ENCODE peak calls at places on chromosomes 1 and 21, in ten cellular contexts. L is astrocyte of the spinal cord; M is CD8-positive, alpha-beta T cell; G is AG09319; B is stromal cell of bone marrow; Q is GM18507; X is nucleus accumbens; C is epithelial cell of proximal tubule; T is coronary artery; N is ovary. H is an unnamed sample.

GRCh38 chr1:233543338-233544255 is 70.3 kb upstream of the KCNK1 start:
- DNase-seq in X (peak), B (peak), T (no peak), N (peak), M (no peak), L (peak), C (peak), Q (no peak), G (peak), H (no peak)

GRCh38 chr1:58047265-58047858 is 499.2 kb downstream of the OMA1 start:
- DNase-seq in C (no peak), X (no peak), G (no peak), Q (peak), N (no peak), T (no peak), L (no peak), M (no peak), B (no peak), H (no peak)

GRCh38 chr1:153794671-153795324 is 19.6 kb downstream of the SLC27A3 start:
- DNase-seq in T (no peak), B (no peak), Q (no peak), N (peak), M (no peak), L (no peak), G (no peak), X (no peak), C (no peak), H (no peak)

GRCh38 chr1:42334240-42335049 is 590 bp downstream of the FOXJ3 start:
- DNase-seq in M (peak), C (no peak), X (peak), L (peak), T (peak), G (no peak), B (no peak), Q (no peak), N (peak), H (peak)

GRCh38 chr1:24743404-24744211 is 1.6 kb upstream of the CLIC4 start:
- DNase-seq in L (peak), C (no peak), X (no peak), B (peak), Q (peak), N (no peak), T (no peak), M (no peak), G (peak), H (no peak)

GRCh38 chr1:97930472-97930871 is 9.6 kb upstream of the DPYD start:
- DNase-seq in Q (no peak), T (no peak), N (no peak), B (no peak), C (no peak), X (no peak), G (no peak), M (no peak), L (no peak), H (no peak)

GRCh38 chr1:212355230-212355969 is 59.3 kb downstream of the PACC1 start:
- DNase-seq in C (no peak), N (no peak), M (no peak), G (no peak), L (no peak), T (no peak), B (peak), X (no peak), Q (no peak), H (no peak)

GRCh38 chr1:200973937-200974657 is 49.4 kb downstream of the KIF21B start:
- DNase-seq in N (no peak), T (no peak), L (no peak), B (no peak), X (no peak), G (no peak), M (no peak), C (no peak), Q (no peak), H (no peak)

GRCh38 chr1:16085521-16085920 is 12.1 kb upstream of the FAM131C start:
- DNase-seq in M (no peak), Q (no peak), X (no peak), B (no peak), L (no peak), N (no peak), G (no peak), T (peak), C (no peak), H (no peak)

GRCh38 chr1:235275223-235275622 is 52.8 kb downstream of the ARID4B start:
- DNase-seq in M (no peak), G (no peak), Q (peak), N (no peak), X (no peak), B (no peak), L (no peak), T (no peak), C (no peak), H (no peak)

GRCh38 chr1:20386682-20387081 is 96.0 kb downstream of the VWA5B1 start:
- DNase-seq in T (no peak), B (no peak), X (peak), Q (no peak), L (no peak), C (no peak), N (no peak), G (no peak), M (no peak), H (peak)

GRCh38 chr1:29520571-29521437 is 284.5 kb downstream of the PTPRU start:
- DNase-seq in N (peak), M (no peak), C (no peak), B (no peak), X (no peak), L (no peak), T (peak), Q (no peak), G (no peak), H (no peak)

GRCh38 chr1:84672080-84672735 is 18.1 kb downstream of the SSX2IP start:
- DNase-seq in M (no peak), C (no peak), N (no peak), G (no peak), B (no peak), T (no peak), X (no peak), L (no peak), Q (no peak), H (no peak)

GRCh38 chr1:47756006-47756405 is 241.2 kb downstream of the TRABD2B start:
- DNase-seq in Q (no peak), B (no peak), X (no peak), C (no peak), M (no peak), G (no peak), L (no peak), N (no peak), T (peak), H (no peak)

GRCh38 chr1:9841460-9841859 is 17.7 kb upstream of the CLSTN1 start:
- DNase-seq in G (no peak), N (no peak), M (no peak), X (no peak), T (no peak), Q (no peak), C (no peak), B (no peak), L (no peak), H (no peak)

GRCh38 chr1:93328809-93329477 is 16.8 kb upstream of the DR1 start:
- DNase-seq in L (no peak), N (no peak), B (no peak), Q (no peak), G (no peak), M (no peak), T (no peak), X (no peak), C (no peak), H (no peak)

GRCh38 chr1:41454406-41454805 is 30.1 kb downstream of the EDN2 start:
- DNase-seq in X (peak), N (no peak), M (no peak), C (no peak), T (no peak), G (no peak), B (no peak), Q (no peak), L (peak), H (peak)

GRCh38 chr1:84991097-84991890 is 5.6 kb downstream of the MCOLN2 start:
- DNase-seq in Q (no peak), C (no peak), M (no peak), B (no peak), G (no peak), T (no peak), N (no peak), L (no peak), X (no peak), H (no peak)

GRCh38 chr1:231070758-231071443 is 30.8 kb upstream of the FAM89A start:
- DNase-seq in T (no peak), M (no peak), N (no peak), X (no peak), C (no peak), L (no peak), B (no peak), Q (no peak), G (no peak), H (no peak)

GRCh38 chr1:160953030-160953429 is 1.6 kb downstream of the ITLN2 start:
- DNase-seq in L (no peak), Q (no peak), N (no peak), X (no peak), B (peak), C (no peak), G (no peak), T (no peak), M (no peak), H (no peak)

GRCh38 chr1:6200188-6200809 is 904 bp upstream of the RPL22 start:
- DNase-seq in G (no peak), L (no peak), B (no peak), Q (no peak), M (no peak), C (no peak), N (no peak), T (no peak), X (no peak), H (no peak)

GRCh38 chr21:31173881-31174555 is 135.7 kb upstream of the KRTAP19-8 start:
- DNase-seq in T (no peak), B (no peak), C (no peak), G (no peak), N (no peak), L (no peak), M (no peak), Q (no peak), X (peak), H (peak)

GRCh38 chr21:36034211-36034913 is 26.0 kb downstream of the SETD4 start:
- DNase-seq in X (no peak), C (no peak), M (no peak), G (no peak), L (no peak), N (no peak), T (no peak), Q (no peak), B (no peak), H (no peak)

GRCh38 chr1:97500696-97501297 is 420.0 kb downstream of the DPYD start:
- DNase-seq in M (no peak), C (no peak), X (no peak), Q (no peak), N (no peak), G (no peak), T (no peak), L (no peak), B (no peak), H (peak)

GRCh38 chr21:31124005-31124404 is 85.7 kb upstream of the KRTAP19-8 start:
- DNase-seq in M (no peak), X (no peak), Q (no peak), N (no peak), G (no peak), L (no peak), C (no peak), B (no peak), T (no peak), H (no peak)

GRCh38 chr1:181043025-181043880 is 9.5 kb downstream of the MR1 start:
- DNase-seq in X (no peak), M (no peak), N (no peak), G (no peak), T (no peak), C (no peak), L (no peak), Q (no peak), B (no peak), H (no peak)

GRCh38 chr1:105686874-105687690 is 1369.4 kb upstream of the PRMT6 start:
- DNase-seq in N (no peak), L (no peak), M (no peak), C (no peak), Q (no peak), X (no peak), B (no peak), G (no peak), T (no peak), H (no peak)

GRCh38 chr1:14713077-14713476 is 114.6 kb downstream of the KAZN start:
- DNase-seq in Q (no peak), X (no peak), M (no peak), G (no peak), T (no peak), L (no peak), N (no peak), B (no peak), C (no peak), H (no peak)

GRCh38 chr21:25342811-25343210 is 264.5 kb downstream of the MRPL39 start:
- DNase-seq in Q (no peak), M (no peak), X (no peak), L (no peak), B (no peak), T (no peak), C (peak), G (no peak), N (no peak), H (no peak)

GRCh38 chr1:192691041-192691440 is 55.1 kb downstream of the RGS13 start:
- DNase-seq in M (no peak), T (no peak), B (no peak), X (no peak), C (no peak), G (no peak), L (no peak), Q (no peak), N (no peak), H (no peak)

GRCh38 chr1:248823517-248824001 is 2.2 kb downstream of the SH3BP5L start:
- DNase-seq in Q (no peak), L (peak), M (no peak), T (peak), G (no peak), N (no peak), B (peak), C (no peak), X (no peak), H (no peak)

GRCh38 chr1:6475381-6476133 is 9.6 kb upstream of the TNFRSF25 start:
- DNase-seq in M (peak), N (peak), T (no peak), B (no peak), L (no peak), C (no peak), G (no peak), Q (peak), X (no peak), H (peak)

GRCh38 chr1:29754608-29755375 is 518.5 kb downstream of the PTPRU start:
- DNase-seq in B (no peak), T (peak), L (no peak), N (no peak), X (no peak), M (no peak), G (no peak), Q (no peak), C (no peak), H (no peak)

GRCh38 chr1:34806396-34806795 is 13.6 kb downstream of the GJA4 start:
- DNase-seq in G (no peak), L (no peak), T (no peak), Q (no peak), X (no peak), N (no peak), C (no peak), M (no peak), B (no peak), H (no peak)

GRCh38 chr21:29332461-29333354 is 34.0 kb downstream of the BACH1 start:
- DNase-seq in C (no peak), N (no peak), Q (no peak), L (peak), T (no peak), M (no peak), G (no peak), X (no peak), B (no peak), H (no peak)

GRCh38 chr1:215557504-215557903 is 9.6 kb upstream of the KCTD3 start:
- DNase-seq in G (no peak), Q (no peak), N (no peak), C (no peak), T (no peak), L (no peak), M (no peak), B (no peak), X (no peak), H (no peak)